ENCODE peak calls at places on chromosome 7, in eight cellular contexts. J, S, N, T, C, Z, L and M are unnamed samples.

GRCh38 chr7:38368191-38368605 is 94.8 kb upstream of the TARP start:
- DNase-seq in C (no peak), L (no peak), J (peak), N (peak), S (peak), T (peak), Z (peak), M (no peak)

GRCh38 chr7:2955177-2955768 is 88.4 kb downstream of the CARD11 start:
- DNase-seq in C (no peak), T (no peak), J (peak), S (no peak), L (no peak), N (no peak), Z (no peak), M (no peak)

GRCh38 chr7:33650828-33651227 is 254.5 kb upstream of the BMPER start:
- DNase-seq in C (no peak), T (no peak), J (no peak), Z (no peak), N (no peak), L (no peak), S (no peak), M (no peak)

GRCh38 chr7:1276626-1277175 is 44.0 kb downstream of the UNCX start:
- DNase-seq in J (no peak), Z (no peak), N (no peak), L (no peak), T (no peak), S (no peak), C (no peak), M (no peak)

GRCh38 chr7:163971-164881 is 28.1 kb upstream of the FAM20C start:
- DNase-seq in J (no peak), N (no peak), S (no peak), T (no peak), L (no peak), Z (no peak), C (no peak), M (no peak)

GRCh38 chr7:100897772-100898454 is 2.2 kb upstream of the ACHE start:
- DNase-seq in L (no peak), N (no peak), S (no peak), Z (no peak), C (no peak), J (no peak), T (no peak), M (no peak)

GRCh38 chr7:131057524-131058065 is 270.1 kb upstream of the MKLN1 start:
- DNase-seq in L (no peak), N (no peak), S (no peak), J (peak), T (no peak), Z (no peak), C (no peak), M (no peak)

GRCh38 chr7:131538071-131538790 is 18.2 kb downstream of the PODXL start:
- DNase-seq in S (peak), T (peak), N (no peak), Z (no peak), C (no peak), J (no peak), L (no peak), M (no peak)

GRCh38 chr7:81410471-81411117 is 359.3 kb downstream of the HGF start:
- DNase-seq in Z (no peak), N (no peak), L (no peak), C (no peak), T (no peak), S (no peak), J (no peak), M (no peak)

GRCh38 chr7:45683556-45684148 is 109.5 kb downstream of the ADCY1 start:
- DNase-seq in S (no peak), L (peak), T (no peak), J (no peak), C (peak), Z (peak), N (no peak), M (no peak)

GRCh38 chr7:159000859-159001435 is 143.7 kb downstream of the VIPR2 start:
- DNase-seq in C (no peak), S (peak), T (no peak), N (no peak), Z (peak), J (no peak), L (no peak), M (no peak)

GRCh38 chr7:134513169-134513752 is 14.1 kb upstream of the AKR1B10 start:
- DNase-seq in S (peak), N (peak), T (no peak), J (no peak), Z (no peak), L (no peak), C (no peak), M (peak)

GRCh38 chr7:158067931-158068482 is 519.6 kb downstream of the PTPRN2 start:
- DNase-seq in Z (no peak), L (no peak), J (no peak), S (no peak), T (no peak), N (no peak), C (no peak), M (no peak)

GRCh38 chr7:77316219-77316978 is 99.8 kb downstream of the GSAP start:
- DNase-seq in C (no peak), S (no peak), L (no peak), T (no peak), Z (no peak), N (no peak), J (no peak), M (no peak)

GRCh38 chr7:69169356-69169755 is 428.9 kb upstream of the AUTS2 start:
- DNase-seq in Z (no peak), L (no peak), N (no peak), C (no peak), T (no peak), S (no peak), J (no peak), M (no peak)

GRCh38 chr7:75660566-75661215 is 78.0 kb downstream of the HIP1 start:
- DNase-seq in T (no peak), N (no peak), Z (no peak), J (no peak), L (no peak), C (no peak), S (no peak), M (no peak)

GRCh38 chr7:124764847-124765400 is 668 bp downstream of the GPR37 start:
- DNase-seq in T (no peak), Z (peak), C (no peak), L (no peak), J (peak), N (peak), S (peak), M (peak)

GRCh38 chr7:137904826-137905225 is 58.1 kb upstream of the DGKI start:
- DNase-seq in L (no peak), N (no peak), J (no peak), Z (no peak), S (no peak), C (no peak), T (no peak), M (no peak)

GRCh38 chr7:92997144-92997543 is 120.6 kb downstream of the SAMD9 start:
- DNase-seq in S (no peak), Z (no peak), T (no peak), N (no peak), L (no peak), J (no peak), C (no peak), M (no peak)

GRCh38 chr7:120521761-120522737 is 249.1 kb downstream of the KCND2 start:
- DNase-seq in L (no peak), S (peak), T (no peak), C (no peak), Z (no peak), N (no peak), J (no peak), M (no peak)

GRCh38 chr7:140230862-140231778 is 54.3 kb upstream of the KDM7A start:
- DNase-seq in J (peak), L (no peak), N (no peak), C (no peak), Z (peak), S (peak), T (peak), M (no peak)

GRCh38 chr7:127366680-127367079 is 25.8 kb downstream of the ZNF800 start:
- DNase-seq in S (no peak), Z (no peak), N (no peak), L (no peak), T (no peak), C (no peak), J (no peak), M (no peak)

GRCh38 chr7:151330656-151331055 is 11.0 kb upstream of the NUB1 start:
- DNase-seq in Z (no peak), S (no peak), C (no peak), J (no peak), L (no peak), N (no peak), T (no peak), M (no peak)

GRCh38 chr7:36962367-36962766 is 238.1 kb upstream of the AOAH start:
- DNase-seq in Z (no peak), N (no peak), J (no peak), T (no peak), S (peak), C (no peak), L (no peak), M (no peak)

GRCh38 chr7:15424468-15424867 is 137.3 kb downstream of the AGMO start:
- DNase-seq in T (no peak), N (no peak), S (no peak), J (no peak), C (no peak), Z (no peak), L (no peak), M (no peak)

GRCh38 chr7:155961241-155962190 is 149.3 kb upstream of the SHH start:
- DNase-seq in C (peak), L (peak), Z (no peak), T (peak), J (peak), N (no peak), S (no peak), M (no peak)

GRCh38 chr7:132966731-132967130 is 115.2 kb downstream of the CHCHD3 start:
- DNase-seq in Z (no peak), J (no peak), S (no peak), C (no peak), T (no peak), L (no peak), N (no peak), M (no peak)

GRCh38 chr7:155463114-155463811 is 5.3 kb downstream of the EN2 start:
- DNase-seq in J (no peak), L (no peak), T (no peak), N (no peak), C (no peak), Z (no peak), S (peak), M (no peak)

GRCh38 chr7:11192506-11192905 is 218.8 kb downstream of the PHF14 start:
- DNase-seq in N (no peak), T (no peak), L (no peak), Z (no peak), C (no peak), J (no peak), S (no peak), M (no peak)

GRCh38 chr7:44288811-44289340 is 36.5 kb downstream of the CAMK2B start:
- DNase-seq in C (no peak), T (no peak), J (peak), L (no peak), S (no peak), N (no peak), Z (peak), M (no peak)

GRCh38 chr7:131633342-131633843 is 77.0 kb upstream of the PODXL start:
- DNase-seq in S (no peak), C (no peak), N (no peak), Z (no peak), T (no peak), J (no peak), L (no peak), M (no peak)

GRCh38 chr7:126778101-126778500 is 474.6 kb downstream of the GRM8 start:
- DNase-seq in J (no peak), Z (no peak), S (peak), L (no peak), N (no peak), C (no peak), T (no peak), M (no peak)

GRCh38 chr7:13603661-13604060 is 385.8 kb downstream of the ETV1 start:
- DNase-seq in Z (no peak), N (no peak), C (no peak), S (no peak), L (no peak), J (no peak), T (no peak), M (no peak)

GRCh38 chr7:69276011-69276729 is 322.1 kb upstream of the AUTS2 start:
- DNase-seq in J (no peak), N (no peak), T (no peak), Z (no peak), L (no peak), C (no peak), S (no peak), M (no peak)

GRCh38 chr7:369476-369980 is 79.6 kb downstream of the FOXL3 start:
- DNase-seq in T (no peak), L (no peak), S (no peak), C (no peak), J (no peak), N (no peak), Z (no peak), M (no peak)

GRCh38 chr7:137903382-137904169 is 56.8 kb upstream of the DGKI start:
- DNase-seq in J (peak), S (peak), Z (no peak), N (peak), L (no peak), T (peak), C (no peak), M (peak)

GRCh38 chr7:8436965-8437364 is 3.6 kb downstream of the NXPH1 start:
- DNase-seq in T (peak), L (no peak), S (peak), J (peak), Z (no peak), C (no peak), N (peak), M (peak)

DNA sequence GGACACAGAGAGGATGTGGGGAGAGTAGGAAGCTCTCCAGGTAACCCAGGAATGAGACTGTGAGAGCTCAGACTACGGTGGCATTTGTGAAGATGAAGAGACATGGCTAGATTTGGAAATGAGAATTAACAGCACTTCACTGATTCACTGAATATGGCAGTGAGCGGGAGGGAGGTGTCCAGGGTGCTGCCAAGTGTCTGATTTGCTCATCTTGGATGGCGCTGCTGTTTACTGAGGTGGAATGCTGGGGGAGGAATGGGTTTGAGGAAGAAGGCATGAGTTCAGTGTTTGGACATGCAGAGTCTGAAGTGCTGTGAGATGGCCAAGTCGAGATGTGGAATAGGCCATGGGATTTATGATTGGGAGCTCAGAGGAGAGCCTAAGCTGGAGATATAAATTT is 437.1 kb upstream of the NPVF start:
- DNase-seq in T (no peak), S (no peak), L (no peak), J (no peak), C (no peak), N (no peak), Z (no peak), M (no peak)
- TF ChIP-seq POLR2AphosphoS5 in T (no peak), S (no peak), L (peak), J (no peak), C (peak), N (no peak), Z (no peak), M (no peak)

DNA sequence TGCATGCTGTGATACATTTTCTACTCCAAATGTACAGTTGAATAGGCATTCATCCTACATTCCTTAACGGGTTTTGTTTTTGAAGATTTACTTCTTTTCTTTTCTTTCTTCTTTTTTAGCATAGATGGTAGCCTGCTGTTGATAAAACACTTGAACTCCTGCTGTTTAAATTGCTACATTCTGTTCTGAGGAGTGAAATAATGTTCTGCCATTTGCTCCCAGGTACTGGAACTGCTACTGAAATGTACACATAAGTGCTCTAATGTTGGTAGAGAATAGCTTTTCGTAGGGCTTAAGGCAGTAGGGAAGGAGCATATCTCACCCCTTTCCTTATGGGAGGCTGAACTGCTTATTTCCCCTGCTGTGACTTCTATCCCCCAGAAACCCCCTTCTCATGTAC is 506.9 kb downstream of the DNAJB9 start:
- DNase-seq in C (no peak), L (no peak), N (no peak), T (no peak), J (no peak), Z (no peak), S (no peak), M (no peak)
- TF ChIP-seq POLR2AphosphoS5 in C (no peak), L (no peak), N (no peak), T (no peak), J (no peak), Z (no peak), S (no peak), M (no peak)

DNA sequence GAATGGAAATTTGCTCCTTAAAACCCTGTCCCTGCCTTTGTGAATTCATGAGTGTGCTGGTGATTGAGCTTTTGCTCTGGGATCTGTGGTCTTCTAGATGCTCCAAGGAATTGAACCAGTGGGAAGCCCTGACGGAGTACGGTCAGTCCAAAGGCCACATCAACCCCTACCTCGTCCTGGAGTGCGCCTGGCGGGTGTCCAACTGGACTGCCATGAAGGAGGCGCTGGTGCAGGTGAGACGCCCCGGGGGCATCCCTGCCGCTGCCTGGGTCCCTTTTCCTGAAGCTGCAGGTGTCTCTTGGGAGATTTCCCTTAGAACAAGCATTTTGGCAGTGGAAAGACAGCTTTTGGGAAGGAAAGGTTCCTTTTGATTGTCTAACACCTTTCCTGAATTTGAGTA is 100.3 kb downstream of the TRRAP start:
- DNase-seq in N (no peak), T (no peak), J (no peak), C (no peak), L (no peak), S (no peak), Z (no peak), M (no peak)
- TF ChIP-seq POLR2AphosphoS5 in N (no peak), T (no peak), J (no peak), C (no peak), L (no peak), S (no peak), Z (no peak), M (no peak)

DNA sequence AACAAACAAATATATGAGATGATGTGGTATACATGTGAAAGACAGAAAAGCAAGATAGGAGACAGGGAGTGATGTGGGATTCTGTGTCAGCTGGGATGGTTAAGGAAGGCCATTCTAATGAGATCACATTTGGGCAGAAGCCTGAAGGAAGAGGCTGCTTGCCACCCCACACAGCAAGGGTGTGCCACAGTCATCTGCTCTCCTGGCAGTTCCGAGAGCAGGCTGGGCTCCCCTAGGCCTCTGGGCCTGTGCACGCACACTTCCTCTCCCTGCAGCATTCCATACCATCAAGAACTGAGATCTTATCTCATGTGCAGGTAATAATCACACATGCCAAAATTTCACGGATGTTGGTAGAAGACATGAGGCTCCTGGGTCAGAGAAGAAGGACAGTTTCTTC is 43.1 kb downstream of the SYPL1 start:
- DNase-seq in N (no peak), J (no peak), L (peak), Z (no peak), T (no peak), S (no peak), C (no peak), M (no peak)
- TF ChIP-seq POLR2AphosphoS5 in N (no peak), J (no peak), L (no peak), Z (peak), T (no peak), S (no peak), C (peak), M (no peak)